ENCODE peak calls at places on chromosome 11, in ten cellular contexts. One of them, this sample, is unnamed.

GRCh38 chr11:86608251-86608799 is 64.1 kb downstream of the ME3 start:
- DNase-seq in fibroblast of lung: peak; percentile 85
- DNase-seq in Calu3: peak; percentile 52
- DNase-seq in tibial artery: peak; percentile 58
- DNase-seq in right lobe of liver: peak; percentile 64
- DNase-seq in GM13976: peak; percentile 47
- DNase-seq in body of pancreas: peak; percentile 68
- DNase-seq in ovary: peak; percentile 85
- DNase-seq in ascending aorta: peak; percentile 84
- DNase-seq in neural progenitor cell: peak; percentile 66
- DNase-seq in this sample: no peak

GRCh38 chr11:125960771-125961170 is 14.9 kb downstream of the VSIG10L2 start:
- DNase-seq in fibroblast of lung: no peak
- DNase-seq in Calu3: no peak
- DNase-seq in tibial artery: no peak
- DNase-seq in right lobe of liver: no peak
- DNase-seq in GM13976: no peak
- DNase-seq in body of pancreas: no peak
- DNase-seq in ovary: no peak
- DNase-seq in ascending aorta: no peak
- DNase-seq in neural progenitor cell: no peak
- DNase-seq in this sample: no peak

GRCh38 chr11:84855846-84856245 is 771.3 kb downstream of the DLG2 start:
- DNase-seq in fibroblast of lung: peak; percentile 17
- DNase-seq in Calu3: no peak
- DNase-seq in tibial artery: no peak
- DNase-seq in right lobe of liver: no peak
- DNase-seq in GM13976: no peak
- DNase-seq in body of pancreas: no peak
- DNase-seq in ovary: no peak
- DNase-seq in ascending aorta: no peak
- DNase-seq in neural progenitor cell: no peak
- DNase-seq in this sample: no peak

GRCh38 chr11:102793677-102794290 is 4.2 kb downstream of the MMP1 start:
- DNase-seq in fibroblast of lung: no peak
- DNase-seq in Calu3: no peak
- DNase-seq in tibial artery: no peak
- DNase-seq in right lobe of liver: no peak
- DNase-seq in GM13976: no peak
- DNase-seq in body of pancreas: no peak
- DNase-seq in ovary: no peak
- DNase-seq in ascending aorta: no peak
- DNase-seq in neural progenitor cell: no peak
- DNase-seq in this sample: no peak

GRCh38 chr11:111351374-111352081 is 27.5 kb downstream of the POU2AF1 start:
- DNase-seq in fibroblast of lung: no peak
- DNase-seq in Calu3: no peak
- DNase-seq in tibial artery: no peak
- DNase-seq in right lobe of liver: no peak
- DNase-seq in GM13976: no peak
- DNase-seq in body of pancreas: no peak
- DNase-seq in ovary: no peak
- DNase-seq in ascending aorta: no peak
- DNase-seq in neural progenitor cell: no peak
- DNase-seq in this sample: no peak

GRCh38 chr11:64331569-64332371 is 8.2 kb upstream of the CCDC88B start:
- DNase-seq in fibroblast of lung: peak; percentile 86
- DNase-seq in Calu3: peak; percentile 84
- DNase-seq in tibial artery: peak; percentile 55
- DNase-seq in right lobe of liver: peak; percentile 74
- DNase-seq in GM13976: peak; percentile 83
- DNase-seq in body of pancreas: peak; percentile 91
- DNase-seq in ovary: peak; percentile 68
- DNase-seq in ascending aorta: peak; percentile 84
- DNase-seq in neural progenitor cell: no peak
- DNase-seq in this sample: no peak

GRCh38 chr11:87236368-87236767 is 198.6 kb downstream of the TMEM135 start:
- DNase-seq in fibroblast of lung: peak; percentile 23
- DNase-seq in Calu3: no peak
- DNase-seq in tibial artery: no peak
- DNase-seq in right lobe of liver: no peak
- DNase-seq in GM13976: no peak
- DNase-seq in body of pancreas: no peak
- DNase-seq in ovary: no peak
- DNase-seq in ascending aorta: no peak
- DNase-seq in neural progenitor cell: no peak
- DNase-seq in this sample: no peak

GRCh38 chr11:27524155-27524554 is 17.6 kb upstream of the LIN7C start:
- DNase-seq in fibroblast of lung: peak; percentile 27
- DNase-seq in Calu3: no peak
- DNase-seq in tibial artery: no peak
- DNase-seq in right lobe of liver: no peak
- DNase-seq in GM13976: no peak
- DNase-seq in body of pancreas: no peak
- DNase-seq in ovary: no peak
- DNase-seq in ascending aorta: no peak
- DNase-seq in neural progenitor cell: peak; percentile 27
- DNase-seq in this sample: no peak

GRCh38 chr11:1868636-1869291 is 15.9 kb downstream of the LSP1 start:
- DNase-seq in fibroblast of lung: no peak
- DNase-seq in Calu3: no peak
- DNase-seq in tibial artery: no peak
- DNase-seq in right lobe of liver: peak; percentile 32
- DNase-seq in GM13976: no peak
- DNase-seq in body of pancreas: no peak
- DNase-seq in ovary: no peak
- DNase-seq in ascending aorta: no peak
- DNase-seq in neural progenitor cell: no peak
- DNase-seq in this sample: no peak

GRCh38 chr11:122804796-122805195 is 33.5 kb upstream of the CRTAM start:
- DNase-seq in fibroblast of lung: no peak
- DNase-seq in Calu3: no peak
- DNase-seq in tibial artery: no peak
- DNase-seq in right lobe of liver: no peak
- DNase-seq in GM13976: no peak
- DNase-seq in body of pancreas: no peak
- DNase-seq in ovary: no peak
- DNase-seq in ascending aorta: no peak
- DNase-seq in neural progenitor cell: no peak
- DNase-seq in this sample: no peak

GRCh38 chr11:45926001-45926401 is 3.5 kb downstream of the LARGE2 start:
- DNase-seq in fibroblast of lung: no peak
- DNase-seq in Calu3: no peak
- DNase-seq in tibial artery: no peak
- DNase-seq in right lobe of liver: no peak
- DNase-seq in GM13976: peak; percentile 14
- DNase-seq in body of pancreas: no peak
- DNase-seq in ovary: peak; percentile 13
- DNase-seq in ascending aorta: no peak
- DNase-seq in neural progenitor cell: no peak
- DNase-seq in this sample: no peak

GRCh38 chr11:64759722-64760719 is at the start of gene PYGM:
- DNase-seq in fibroblast of lung: peak; percentile 60
- DNase-seq in Calu3: no peak
- DNase-seq in tibial artery: peak; percentile 87
- DNase-seq in right lobe of liver: no peak
- DNase-seq in GM13976: no peak
- DNase-seq in body of pancreas: peak; percentile 51
- DNase-seq in ovary: peak; percentile 78
- DNase-seq in ascending aorta: peak; percentile 95
- DNase-seq in neural progenitor cell: peak; percentile 90
- DNase-seq in this sample: peak; percentile 70

GRCh38 chr11:119418759-119419158 is 4.2 kb downstream of the THY1 start:
- DNase-seq in fibroblast of lung: no peak
- DNase-seq in Calu3: no peak
- DNase-seq in tibial artery: no peak
- DNase-seq in right lobe of liver: no peak
- DNase-seq in GM13976: no peak
- DNase-seq in body of pancreas: no peak
- DNase-seq in ovary: no peak
- DNase-seq in ascending aorta: no peak
- DNase-seq in neural progenitor cell: no peak
- DNase-seq in this sample: no peak

GRCh38 chr11:60860943-60861342 is 5.2 kb upstream of the PTGDR2 start:
- DNase-seq in fibroblast of lung: no peak
- DNase-seq in Calu3: no peak
- DNase-seq in tibial artery: no peak
- DNase-seq in right lobe of liver: no peak
- DNase-seq in GM13976: no peak
- DNase-seq in body of pancreas: no peak
- DNase-seq in ovary: no peak
- DNase-seq in ascending aorta: peak; percentile 30
- DNase-seq in neural progenitor cell: no peak
- DNase-seq in this sample: no peak

GRCh38 chr11:76656087-76656531 is 14.4 kb downstream of the LRRC32 start:
- DNase-seq in fibroblast of lung: no peak
- DNase-seq in Calu3: no peak
- DNase-seq in tibial artery: peak; percentile 21
- DNase-seq in right lobe of liver: no peak
- DNase-seq in GM13976: no peak
- DNase-seq in body of pancreas: no peak
- DNase-seq in ovary: peak; percentile 46
- DNase-seq in ascending aorta: peak; percentile 60
- DNase-seq in neural progenitor cell: no peak
- DNase-seq in this sample: no peak

GRCh38 chr11:3796796-3797328 is 492 bp downstream of the NUP98 start:
- DNase-seq in fibroblast of lung: no peak
- DNase-seq in Calu3: no peak
- DNase-seq in tibial artery: no peak
- DNase-seq in right lobe of liver: no peak
- DNase-seq in GM13976: no peak
- DNase-seq in body of pancreas: no peak
- DNase-seq in ovary: no peak
- DNase-seq in ascending aorta: no peak
- DNase-seq in neural progenitor cell: no peak
- DNase-seq in this sample: no peak

GRCh38 chr11:130806746-130807145 is 109.5 kb downstream of the SNX19 start:
- DNase-seq in fibroblast of lung: no peak
- DNase-seq in Calu3: no peak
- DNase-seq in tibial artery: no peak
- DNase-seq in right lobe of liver: no peak
- DNase-seq in GM13976: no peak
- DNase-seq in body of pancreas: no peak
- DNase-seq in ovary: no peak
- DNase-seq in ascending aorta: no peak
- DNase-seq in neural progenitor cell: no peak
- DNase-seq in this sample: no peak

GRCh38 chr11:58391879-58392278 is 14.8 kb downstream of the OR5B3 start:
- DNase-seq in fibroblast of lung: no peak
- DNase-seq in Calu3: no peak
- DNase-seq in tibial artery: no peak
- DNase-seq in right lobe of liver: no peak
- DNase-seq in GM13976: no peak
- DNase-seq in body of pancreas: no peak
- DNase-seq in ovary: no peak
- DNase-seq in ascending aorta: no peak
- DNase-seq in neural progenitor cell: no peak
- DNase-seq in this sample: no peak

GRCh38 chr11:62012451-62013265 is 45.2 kb upstream of the FTH1 start:
- DNase-seq in fibroblast of lung: peak; percentile 28
- DNase-seq in Calu3: peak; percentile 18
- DNase-seq in tibial artery: no peak
- DNase-seq in right lobe of liver: no peak
- DNase-seq in GM13976: no peak
- DNase-seq in body of pancreas: no peak
- DNase-seq in ovary: no peak
- DNase-seq in ascending aorta: no peak
- DNase-seq in neural progenitor cell: no peak
- DNase-seq in this sample: no peak

GRCh38 chr11:36062796-36063380 is 119.0 kb downstream of the LDLRAD3 start:
- DNase-seq in fibroblast of lung: peak; percentile 71
- DNase-seq in Calu3: no peak
- DNase-seq in tibial artery: no peak
- DNase-seq in right lobe of liver: no peak
- DNase-seq in GM13976: no peak
- DNase-seq in body of pancreas: no peak
- DNase-seq in ovary: no peak
- DNase-seq in ascending aorta: no peak
- DNase-seq in neural progenitor cell: no peak
- DNase-seq in this sample: no peak

GRCh38 chr11:28585007-28585406 is 476.8 kb downstream of the METTL15 start:
- DNase-seq in fibroblast of lung: no peak
- DNase-seq in Calu3: no peak
- DNase-seq in tibial artery: no peak
- DNase-seq in right lobe of liver: no peak
- DNase-seq in GM13976: no peak
- DNase-seq in body of pancreas: no peak
- DNase-seq in ovary: no peak
- DNase-seq in ascending aorta: no peak
- DNase-seq in neural progenitor cell: no peak
- DNase-seq in this sample: no peak

GRCh38 chr11:28581286-28582242 is 473.4 kb downstream of the METTL15 start:
- DNase-seq in fibroblast of lung: no peak
- DNase-seq in Calu3: no peak
- DNase-seq in tibial artery: no peak
- DNase-seq in right lobe of liver: no peak
- DNase-seq in GM13976: no peak
- DNase-seq in body of pancreas: no peak
- DNase-seq in ovary: no peak
- DNase-seq in ascending aorta: no peak
- DNase-seq in neural progenitor cell: no peak
- DNase-seq in this sample: no peak
- TF ChIP-seq CTCF in fibroblast of lung: no peak
- TF ChIP-seq CTCF in Calu3: no peak
- TF ChIP-seq CTCF in tibial artery: no peak
- TF ChIP-seq CTCF in right lobe of liver: no peak
- TF ChIP-seq CTCF in GM13976: no peak
- TF ChIP-seq CTCF in body of pancreas: no peak
- TF ChIP-seq CTCF in ovary: no peak
- TF ChIP-seq CTCF in ascending aorta: no peak
- TF ChIP-seq CTCF in neural progenitor cell: peak; percentile 25
- TF ChIP-seq CTCF in this sample: no peak

GRCh38 chr11:8085006-8085645 is 4.1 kb downstream of the TUB start:
- DNase-seq in fibroblast of lung: no peak
- DNase-seq in Calu3: no peak
- DNase-seq in tibial artery: no peak
- DNase-seq in right lobe of liver: no peak
- DNase-seq in GM13976: no peak
- DNase-seq in body of pancreas: no peak
- DNase-seq in ovary: no peak
- DNase-seq in ascending aorta: no peak
- DNase-seq in neural progenitor cell: no peak
- DNase-seq in this sample: no peak
- TF ChIP-seq CTCF in fibroblast of lung: no peak
- TF ChIP-seq CTCF in Calu3: no peak
- TF ChIP-seq CTCF in tibial artery: no peak
- TF ChIP-seq CTCF in right lobe of liver: no peak
- TF ChIP-seq CTCF in GM13976: no peak
- TF ChIP-seq CTCF in body of pancreas: no peak
- TF ChIP-seq CTCF in ovary: no peak
- TF ChIP-seq CTCF in ascending aorta: no peak
- TF ChIP-seq CTCF in neural progenitor cell: no peak
- TF ChIP-seq CTCF in this sample: no peak

GRCh38 chr11:63023851-63024648 is 8.4 kb upstream of the SLC22A8 start:
- DNase-seq in fibroblast of lung: peak; percentile 70
- DNase-seq in Calu3: peak; percentile 90
- DNase-seq in tibial artery: peak; percentile 93
- DNase-seq in right lobe of liver: peak; percentile 84
- DNase-seq in GM13976: peak; percentile 85
- DNase-seq in body of pancreas: peak; percentile 89
- DNase-seq in ovary: peak; percentile 87
- DNase-seq in ascending aorta: peak; percentile 93
- DNase-seq in neural progenitor cell: peak; percentile 89
- DNase-seq in this sample: peak; percentile 73
- TF ChIP-seq CTCF in fibroblast of lung: peak; percentile 100
- TF ChIP-seq CTCF in Calu3: peak; percentile 98
- TF ChIP-seq CTCF in tibial artery: peak; percentile 99
- TF ChIP-seq CTCF in right lobe of liver: peak; percentile 99
- TF ChIP-seq CTCF in GM13976: peak; percentile 98
- TF ChIP-seq CTCF in body of pancreas: peak; percentile 98
- TF ChIP-seq CTCF in ovary: peak; percentile 86
- TF ChIP-seq CTCF in ascending aorta: peak; percentile 94
- TF ChIP-seq CTCF in neural progenitor cell: peak; percentile 100
- TF ChIP-seq CTCF in this sample: peak; percentile 100

GRCh38 chr11:89125298-89125697 is 52.4 kb upstream of the TYR start:
- DNase-seq in fibroblast of lung: no peak
- DNase-seq in Calu3: no peak
- DNase-seq in tibial artery: no peak
- DNase-seq in right lobe of liver: no peak
- DNase-seq in GM13976: no peak
- DNase-seq in body of pancreas: no peak
- DNase-seq in ovary: no peak
- DNase-seq in ascending aorta: no peak
- DNase-seq in neural progenitor cell: peak; percentile 6
- DNase-seq in this sample: no peak
- TF ChIP-seq CTCF in fibroblast of lung: no peak
- TF ChIP-seq CTCF in Calu3: no peak
- TF ChIP-seq CTCF in tibial artery: no peak
- TF ChIP-seq CTCF in right lobe of liver: no peak
- TF ChIP-seq CTCF in GM13976: no peak
- TF ChIP-seq CTCF in body of pancreas: no peak
- TF ChIP-seq CTCF in ovary: no peak
- TF ChIP-seq CTCF in ascending aorta: no peak
- TF ChIP-seq CTCF in neural progenitor cell: no peak
- TF ChIP-seq CTCF in this sample: no peak

This sample was measured in thoracic aorta.